ENCODE peak calls at places on chromosomes 3 and 15, in six cellular contexts. One of them, this sample, is unnamed.
A peak's percentile ranks its signal among the peaks of the same experiment; 100 is the strongest.

GRCh38 chr3:148791296-148791695 is 36.3 kb upstream of the CPB1 start:
- DNase-seq in AG04450: no peak
- DNase-seq in lung: no peak
- DNase-seq in Caco-2: no peak
- DNase-seq in tibial artery: no peak
- DNase-seq in psoas muscle: no peak
- DNase-seq in this sample: no peak

GRCh38 chr15:59150185-59150584 is 45.2 kb downstream of the CCNB2 start:
- DNase-seq in AG04450: no peak
- DNase-seq in lung: no peak
- DNase-seq in Caco-2: no peak
- DNase-seq in tibial artery: no peak
- DNase-seq in psoas muscle: no peak
- DNase-seq in this sample: no peak

GRCh38 chr3:178350763-178351162 is 185.5 kb upstream of the KCNMB2 start:
- DNase-seq in AG04450: no peak
- DNase-seq in lung: no peak
- DNase-seq in Caco-2: no peak
- DNase-seq in tibial artery: no peak
- DNase-seq in psoas muscle: no peak
- DNase-seq in this sample: no peak

GRCh38 chr3:114827495-114827894 is 319.6 kb downstream of the ZBTB20 start:
- DNase-seq in AG04450: no peak
- DNase-seq in lung: no peak
- DNase-seq in Caco-2: no peak
- DNase-seq in tibial artery: no peak
- DNase-seq in psoas muscle: no peak
- DNase-seq in this sample: no peak

GRCh38 chr3:72753495-72753894 is 94.8 kb downstream of the SHQ1 start:
- DNase-seq in AG04450: no peak
- DNase-seq in lung: no peak
- DNase-seq in Caco-2: no peak
- DNase-seq in tibial artery: no peak
- DNase-seq in psoas muscle: no peak
- DNase-seq in this sample: no peak

GRCh38 chr15:64850778-64851502 is 9.2 kb downstream of the PLEKHO2 start:
- DNase-seq in AG04450: no peak
- DNase-seq in lung: no peak
- DNase-seq in Caco-2: peak; percentile 55
- DNase-seq in tibial artery: no peak
- DNase-seq in psoas muscle: no peak
- DNase-seq in this sample: no peak

GRCh38 chr15:77168616-77169015 is 97.7 kb upstream of the TSPAN3 start:
- DNase-seq in AG04450: no peak
- DNase-seq in lung: no peak
- DNase-seq in Caco-2: no peak
- DNase-seq in tibial artery: no peak
- DNase-seq in psoas muscle: no peak
- DNase-seq in this sample: no peak

GRCh38 chr15:90557651-90558084 is 27.9 kb downstream of the CRTC3 start:
- DNase-seq in AG04450: no peak
- DNase-seq in lung: peak; percentile 64
- DNase-seq in Caco-2: no peak
- DNase-seq in tibial artery: peak; percentile 97
- DNase-seq in psoas muscle: peak; percentile 89
- DNase-seq in this sample: peak; percentile 51

GRCh38 chr3:182913889-182914288 is 66.4 kb downstream of the DCUN1D1 start:
- DNase-seq in AG04450: no peak
- DNase-seq in lung: no peak
- DNase-seq in Caco-2: no peak
- DNase-seq in tibial artery: no peak
- DNase-seq in psoas muscle: no peak
- DNase-seq in this sample: no peak

GRCh38 chr3:39254806-39255449 is 24.9 kb downstream of the CX3CR1 start:
- DNase-seq in AG04450: no peak
- DNase-seq in lung: no peak
- DNase-seq in Caco-2: no peak
- DNase-seq in tibial artery: no peak
- DNase-seq in psoas muscle: no peak
- DNase-seq in this sample: no peak

GRCh38 chr3:81744366-81744765 is 17.1 kb downstream of the GBE1 start:
- DNase-seq in AG04450: peak; percentile 77
- DNase-seq in lung: peak; percentile 34
- DNase-seq in Caco-2: no peak
- DNase-seq in tibial artery: no peak
- DNase-seq in psoas muscle: no peak
- DNase-seq in this sample: no peak

GRCh38 chr3:148873270-148873927 is 8.3 kb downstream of the CPA3 start:
- DNase-seq in AG04450: no peak
- DNase-seq in lung: no peak
- DNase-seq in Caco-2: no peak
- DNase-seq in tibial artery: no peak
- DNase-seq in psoas muscle: no peak
- DNase-seq in this sample: no peak

GRCh38 chr3:171377859-171378258 is 82.3 kb downstream of the TNIK start:
- DNase-seq in AG04450: no peak
- DNase-seq in lung: no peak
- DNase-seq in Caco-2: no peak
- DNase-seq in tibial artery: no peak
- DNase-seq in psoas muscle: no peak
- DNase-seq in this sample: no peak

GRCh38 chr3:153373571-153373970 is 211.5 kb downstream of the RAP2B start:
- DNase-seq in AG04450: no peak
- DNase-seq in lung: no peak
- DNase-seq in Caco-2: no peak
- DNase-seq in tibial artery: no peak
- DNase-seq in psoas muscle: no peak
- DNase-seq in this sample: no peak

GRCh38 chr3:28286595-28286994 is 45.2 kb downstream of the CMC1 start:
- DNase-seq in AG04450: no peak
- DNase-seq in lung: no peak
- DNase-seq in Caco-2: no peak
- DNase-seq in tibial artery: no peak
- DNase-seq in psoas muscle: no peak
- DNase-seq in this sample: no peak

GRCh38 chr15:41501191-41501917 is 7.7 kb downstream of the ITPKA start:
- DNase-seq in AG04450: no peak
- DNase-seq in lung: no peak
- DNase-seq in Caco-2: no peak
- DNase-seq in tibial artery: no peak
- DNase-seq in psoas muscle: no peak
- DNase-seq in this sample: no peak

GRCh38 chr3:100982710-100983109 is 10.5 kb downstream of the ABI3BP start:
- DNase-seq in AG04450: no peak
- DNase-seq in lung: peak; percentile 46
- DNase-seq in Caco-2: no peak
- DNase-seq in tibial artery: peak; percentile 87
- DNase-seq in psoas muscle: peak; percentile 67
- DNase-seq in this sample: peak; percentile 24

GRCh38 chr15:43266834-43267233 is at the start of gene TGM5:
- DNase-seq in AG04450: no peak
- DNase-seq in lung: no peak
- DNase-seq in Caco-2: no peak
- DNase-seq in tibial artery: no peak
- DNase-seq in psoas muscle: no peak
- DNase-seq in this sample: no peak

GRCh38 chr3:31232049-31233040 is 300.4 kb upstream of the STT3B start:
- DNase-seq in AG04450: no peak
- DNase-seq in lung: peak; percentile 49
- DNase-seq in Caco-2: no peak
- DNase-seq in tibial artery: no peak
- DNase-seq in psoas muscle: no peak
- DNase-seq in this sample: no peak

GRCh38 chr3:31614162-31614921 is 81.6 kb downstream of the STT3B start:
- DNase-seq in AG04450: no peak
- DNase-seq in lung: no peak
- DNase-seq in Caco-2: no peak
- DNase-seq in tibial artery: no peak
- DNase-seq in psoas muscle: no peak
- DNase-seq in this sample: no peak

GRCh38 chr3:196569003-196569516 is 600 bp downstream of the FBXO45 start:
- DNase-seq in AG04450: no peak
- DNase-seq in lung: peak; percentile 39
- DNase-seq in Caco-2: peak; percentile 39
- DNase-seq in tibial artery: no peak
- DNase-seq in psoas muscle: peak; percentile 71
- DNase-seq in this sample: no peak

GRCh38 chr15:65212097-65212496 is 824 bp upstream of the CILP start:
- DNase-seq in AG04450: no peak
- DNase-seq in lung: no peak
- DNase-seq in Caco-2: peak; percentile 49
- DNase-seq in tibial artery: no peak
- DNase-seq in psoas muscle: no peak
- DNase-seq in this sample: no peak

GRCh38 chr15:66815322-66815721 is 113.3 kb downstream of the SMAD6 start:
- DNase-seq in AG04450: peak; percentile 57
- DNase-seq in lung: peak; percentile 49
- DNase-seq in Caco-2: no peak
- DNase-seq in tibial artery: no peak
- DNase-seq in psoas muscle: no peak
- DNase-seq in this sample: no peak

GRCh38 chr15:81015595-81016252 is 15.0 kb downstream of the TLNRD1 start:
- DNase-seq in AG04450: no peak
- DNase-seq in lung: no peak
- DNase-seq in Caco-2: no peak
- DNase-seq in tibial artery: no peak
- DNase-seq in psoas muscle: no peak
- DNase-seq in this sample: no peak

DNA sequence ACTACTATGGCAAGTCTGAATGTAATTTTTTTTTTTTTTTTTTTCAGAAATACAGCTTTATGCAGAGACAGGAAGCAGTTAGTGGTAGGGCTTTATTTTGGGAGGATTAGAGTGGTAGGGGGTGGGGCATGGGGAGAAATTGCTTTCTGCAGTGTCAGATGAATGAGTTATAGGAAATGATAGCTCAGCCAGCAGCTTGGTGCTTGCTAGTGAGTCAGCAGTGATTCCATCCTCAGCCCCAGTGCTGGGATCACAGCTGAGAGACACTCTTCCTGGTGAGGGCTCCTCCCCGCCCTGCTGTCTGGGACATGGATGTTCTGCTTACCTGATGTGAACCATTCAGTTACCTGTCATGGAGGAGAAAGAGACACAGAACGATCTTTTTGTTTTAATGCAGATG is 39.6 kb downstream of the SEMA6D start:
- DNase-seq in AG04450: peak; percentile 44
- DNase-seq in lung: no peak
- DNase-seq in Caco-2: no peak
- DNase-seq in tibial artery: no peak
- DNase-seq in psoas muscle: peak; percentile 79
- DNase-seq in this sample: no peak
- H3K9me3 ChIP-seq in AG04450: no peaks in the 10 kb centered on the region
- H3K9me3 ChIP-seq in lung: peaks cover 3% of the 10 kb centered on the region
- H3K9me3 ChIP-seq in Caco-2: peaks cover 8% of the 10 kb centered on the region
- H3K9me3 ChIP-seq in tibial artery: peaks cover 26% of the 10 kb centered on the region
- H3K9me3 ChIP-seq in psoas muscle: no peaks in the 10 kb centered on the region
- H3K9me3 ChIP-seq in this sample: peaks cover 23% of the 10 kb centered on the region

DNA sequence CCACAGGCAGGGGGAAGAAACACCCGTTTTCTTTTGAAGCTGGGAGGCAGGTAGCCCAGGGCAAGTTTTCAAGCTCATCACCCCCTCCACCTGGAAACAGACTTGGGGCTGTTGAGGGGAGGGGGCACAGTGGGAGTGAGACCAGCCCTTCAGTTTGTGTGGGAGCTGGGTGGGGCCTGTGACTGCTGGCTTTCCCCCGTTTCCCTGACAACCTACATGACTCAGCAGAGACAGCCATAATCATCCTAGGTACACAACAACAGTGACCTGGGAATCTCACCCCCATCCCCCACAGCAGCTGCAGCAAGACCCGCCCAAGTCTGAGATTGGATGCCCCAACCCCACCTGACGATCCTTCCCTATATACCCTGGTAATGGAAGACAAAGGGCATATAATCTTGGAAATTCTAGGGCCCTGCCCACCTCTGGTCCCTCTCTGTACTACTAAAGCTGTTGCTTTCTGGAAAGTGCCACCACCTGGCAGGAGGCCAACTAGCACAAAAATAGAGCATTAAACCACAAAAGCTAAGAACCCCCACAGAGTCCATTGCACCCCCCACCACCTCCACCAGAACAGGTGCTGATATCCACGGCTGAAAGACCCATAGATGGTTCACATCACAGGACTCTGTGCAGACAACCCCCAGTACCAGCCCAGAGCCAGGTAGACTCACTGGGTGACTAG is 422.2 kb upstream of the SGO1 start:
- DNase-seq in AG04450: no peak
- DNase-seq in lung: no peak
- DNase-seq in Caco-2: no peak
- DNase-seq in tibial artery: peak; percentile 38
- DNase-seq in psoas muscle: no peak
- DNase-seq in this sample: no peak
- H3K9me3 ChIP-seq in AG04450: peaks cover under 1% of the 10 kb centered on the region
- H3K9me3 ChIP-seq in lung: peaks cover 11% of the 10 kb centered on the region
- H3K9me3 ChIP-seq in Caco-2: no peaks in the 10 kb centered on the region
- H3K9me3 ChIP-seq in tibial artery: peaks cover 34% of the 10 kb centered on the region
- H3K9me3 ChIP-seq in psoas muscle: peaks cover 28% of the 10 kb centered on the region
- H3K9me3 ChIP-seq in this sample: peaks cover 24% of the 10 kb centered on the region

DNA sequence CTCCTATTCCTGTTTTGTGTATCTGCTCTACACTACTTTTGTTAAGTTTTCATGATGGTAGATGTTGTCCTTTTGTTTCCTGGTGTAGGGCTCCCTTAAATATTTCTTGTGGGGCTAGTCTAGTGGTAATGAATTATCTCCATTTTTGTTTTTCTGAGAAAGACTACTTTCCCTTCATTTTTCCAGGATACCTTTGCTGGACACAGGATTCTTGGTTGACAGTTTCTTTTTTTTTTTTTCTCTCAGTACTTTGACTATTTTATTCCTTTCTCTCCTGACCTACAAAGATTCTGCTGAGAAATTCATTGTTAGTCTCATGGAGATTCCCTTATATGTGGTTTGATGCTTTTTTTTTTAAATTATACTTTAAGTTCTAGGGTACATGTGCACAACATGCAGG is 38.0 kb downstream of the FAIM start:
- DNase-seq in AG04450: no peak
- DNase-seq in lung: no peak
- DNase-seq in Caco-2: no peak
- DNase-seq in tibial artery: no peak
- DNase-seq in psoas muscle: no peak
- DNase-seq in this sample: no peak
- H3K9me3 ChIP-seq in AG04450: peaks cover 12% of the 10 kb centered on the region
- H3K9me3 ChIP-seq in lung: peaks cover 12% of the 10 kb centered on the region
- H3K9me3 ChIP-seq in Caco-2: peaks cover 11% of the 10 kb centered on the region
- H3K9me3 ChIP-seq in tibial artery: peaks cover 52% of the 10 kb centered on the region
- H3K9me3 ChIP-seq in psoas muscle: peaks cover 26% of the 10 kb centered on the region
- H3K9me3 ChIP-seq in this sample: peaks cover 29% of the 10 kb centered on the region

GRCh38 chr15:25245801-25246622 is 192.8 kb downstream of the UBE3A start:
- DNase-seq in AG04450: no peak
- DNase-seq in lung: no peak
- DNase-seq in Caco-2: no peak
- DNase-seq in tibial artery: peak; percentile 50
- DNase-seq in psoas muscle: peak; percentile 21
- DNase-seq in this sample: peak; percentile 3
- H3K9me3 ChIP-seq in AG04450: peaks cover 99% of the 10 kb centered on the region
- H3K9me3 ChIP-seq in lung: peaks cover 72% of the 10 kb centered on the region
- H3K9me3 ChIP-seq in Caco-2: peaks cover 14% of the 10 kb centered on the region
- H3K9me3 ChIP-seq in tibial artery: peaks cover 47% of the 10 kb centered on the region
- H3K9me3 ChIP-seq in psoas muscle: no peaks in the 10 kb centered on the region
- H3K9me3 ChIP-seq in this sample: peaks cover 72% of the 10 kb centered on the region